ENCODE peak calls at places on chromosomes 7 and 10, in ten cellular contexts. F is BE2C, X is NB4, L is heart right ventricle, V is fibroblast of mammary gland, N is upper lobe of left lung, H is body of pancreas, T is astrocyte of the spinal cord, Y is astrocyte, R is kidney. P is an unnamed sample.

GRCh38 chr7:87599336-87599735 is 1.3 kb downstream of the ABCB1 start:
- DNase-seq in F (peak), N (no peak), Y (no peak), H (no peak), R (peak), T (no peak), V (no peak), L (no peak), X (peak), P (no peak)

GRCh38 chr7:156751319-156751718 is 110.7 kb downstream of the RNF32 start:
- DNase-seq in L (no peak), Y (peak), T (peak), X (no peak), N (no peak), R (no peak), F (no peak), H (no peak), V (peak), P (peak)

GRCh38 chr10:114492351-114493037 is 88.2 kb upstream of the AFAP1L2 start:
- DNase-seq in R (no peak), N (no peak), F (no peak), X (no peak), T (peak), Y (peak), V (no peak), L (no peak), H (no peak), P (no peak)

GRCh38 chr10:114634607-114634974 is 23.5 kb downstream of the ABLIM1 start:
- DNase-seq in X (no peak), F (no peak), V (peak), R (peak), Y (peak), N (no peak), H (peak), L (peak), T (peak), P (peak)

GRCh38 chr7:151559557-151560183 is 40.0 kb upstream of the RHEB start:
- DNase-seq in L (no peak), F (no peak), X (no peak), T (no peak), H (no peak), V (no peak), Y (no peak), N (no peak), R (no peak), P (no peak)

GRCh38 chr10:126186746-126187145 is 201.5 kb downstream of the ADAM12 start:
- DNase-seq in Y (no peak), V (no peak), N (no peak), R (no peak), F (no peak), T (no peak), L (no peak), H (no peak), X (no peak), P (no peak)

GRCh38 chr10:69048103-69048502 is 39.8 kb upstream of the SRGN start:
- DNase-seq in Y (no peak), T (peak), R (peak), H (no peak), L (no peak), X (peak), V (peak), F (no peak), N (no peak), P (no peak)

GRCh38 chr7:83355143-83355542 is 192.5 kb upstream of the PCLO start:
- DNase-seq in F (no peak), T (no peak), H (no peak), X (no peak), N (no peak), V (peak), L (no peak), R (no peak), Y (no peak), P (no peak)

GRCh38 chr7:85464042-85464651 is 277.3 kb upstream of the SEMA3D start:
- DNase-seq in Y (no peak), F (no peak), T (peak), H (no peak), X (no peak), R (no peak), L (no peak), V (no peak), N (no peak), P (no peak)

GRCh38 chr7:30206942-30207341 is 72.2 kb downstream of the MTURN start:
- DNase-seq in Y (peak), F (no peak), X (no peak), R (no peak), H (no peak), T (no peak), N (no peak), L (no peak), V (no peak), P (no peak)

GRCh38 chr7:12757443-12757842 is 70.0 kb downstream of the ARL4A start:
- DNase-seq in L (no peak), T (peak), V (peak), H (no peak), R (no peak), X (no peak), Y (peak), N (no peak), F (no peak), P (peak)

GRCh38 chr10:79155301-79156081 is 86.7 kb downstream of the ZMIZ1 start:
- DNase-seq in T (no peak), Y (no peak), H (no peak), N (no peak), R (no peak), X (peak), V (peak), F (no peak), L (peak), P (no peak)

GRCh38 chr7:45421826-45422225 is 152.3 kb upstream of the ADCY1 start:
- DNase-seq in Y (no peak), V (peak), F (no peak), R (no peak), H (no peak), N (no peak), L (no peak), X (no peak), T (no peak), P (no peak)

GRCh38 chr7:127884066-127884559 is 147.1 kb downstream of the LRRC4 start:
- DNase-seq in V (no peak), N (no peak), T (no peak), X (no peak), F (no peak), L (peak), H (peak), Y (no peak), R (no peak), P (no peak)

GRCh38 chr10:130485958-130486680 is 349.9 kb downstream of the GLRX3 start:
- DNase-seq in F (no peak), T (no peak), L (no peak), V (no peak), N (no peak), X (no peak), R (peak), H (no peak), Y (no peak), P (no peak)
- H3K4me3 ChIP-seq in F (no peak), T (no peak), L (no peak), V (no peak), N (no peak), X (no peak), R (no peak), H (no peak), Y (no peak), P (no peak)

GRCh38 chr10:80455461-80456345 is 1.6 kb downstream of the TSPAN14 start:
- DNase-seq in F (no peak), X (no peak), T (no peak), H (no peak), L (no peak), N (no peak), V (no peak), R (no peak), Y (no peak), P (no peak)

GRCh38 chr10:80458638-80459037 is 4.5 kb downstream of the TSPAN14 start:
- DNase-seq in H (no peak), T (no peak), X (no peak), R (no peak), F (no peak), N (no peak), L (no peak), V (peak), Y (no peak), P (no peak)

GRCh38 chr10:80459047-80459865 is 5.1 kb downstream of the TSPAN14 start:
- DNase-seq in H (peak), T (peak), L (peak), F (peak), N (no peak), Y (peak), V (peak), X (peak), R (peak), P (peak)

GRCh38 chr10:80458263-80458625 is 4.1 kb downstream of the TSPAN14 start:
- DNase-seq in N (no peak), L (no peak), X (no peak), F (no peak), V (no peak), H (no peak), R (peak), T (no peak), Y (no peak), P (no peak)

DNA sequence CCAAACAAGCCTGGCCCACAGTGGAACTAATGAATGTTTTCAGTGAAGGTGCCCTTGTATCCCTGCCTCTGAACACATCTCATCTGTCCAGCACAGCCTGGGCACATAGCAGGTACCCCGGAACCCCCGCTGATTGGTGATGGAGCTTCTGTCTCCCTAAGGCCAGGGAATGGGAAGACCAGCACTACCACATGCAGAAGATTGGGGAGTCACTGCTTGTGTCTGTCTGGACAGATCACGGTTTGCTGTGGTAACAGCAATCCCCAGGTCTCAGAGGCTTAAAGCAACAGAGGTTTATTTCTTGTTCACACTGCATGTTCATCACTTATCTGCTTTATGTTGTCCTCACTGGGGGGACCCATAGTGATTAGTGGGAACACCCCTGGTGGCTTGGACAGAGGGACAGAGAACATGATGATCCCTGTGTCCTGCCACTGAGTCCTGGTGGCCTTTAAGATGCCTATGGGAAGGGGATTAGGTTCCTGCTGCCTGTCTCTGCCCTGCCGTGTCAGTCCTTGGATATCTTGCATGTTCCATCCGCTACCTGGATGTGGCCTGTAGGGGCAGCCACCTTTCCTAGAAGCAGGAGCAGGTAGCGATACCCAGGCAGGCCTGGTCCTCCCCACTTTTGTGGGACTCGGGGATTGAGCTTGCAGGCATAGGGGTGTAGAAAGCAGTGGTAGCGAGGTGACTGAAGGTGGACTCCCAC is 3.6 kb downstream of the TSPAN14 start:
- DNase-seq in V (no peak), N (no peak), T (no peak), H (no peak), R (peak), X (no peak), L (no peak), Y (no peak), F (no peak), P (no peak)
- H3K4me3 ChIP-seq in V (no peak), N (no peak), T (no peak), H (no peak), R (peak), X (no peak), L (peak), Y (no peak), F (no peak), P (no peak)

GRCh38 chr7:922334-923107 is 32.0 kb downstream of the ADAP1 start:
- DNase-seq in X (peak), L (no peak), Y (no peak), V (no peak), H (peak), F (no peak), T (no peak), N (peak), R (peak), P (no peak)
- H3K4me3 ChIP-seq in X (peak), L (no peak), Y (no peak), V (no peak), H (no peak), F (no peak), T (no peak), N (no peak), R (no peak), P (no peak)

GRCh38 chr10:17647316-17647715 is 3.4 kb downstream of the STAM start:
- DNase-seq in F (no peak), X (peak), Y (peak), H (no peak), T (no peak), N (no peak), L (no peak), R (no peak), V (no peak), P (no peak)

GRCh38 chr10:17643339-17643754 is 604 bp upstream of the STAM start:
- DNase-seq in H (peak), L (peak), F (peak), N (peak), V (peak), X (no peak), R (peak), Y (peak), T (no peak), P (no peak)

GRCh38 chr10:17643755-17644484 is at the start of gene STAM:
- DNase-seq in N (peak), L (peak), H (peak), R (peak), V (peak), X (peak), Y (peak), T (peak), F (peak), P (peak)

GRCh38 chr10:17644485-17644964 is 574 bp downstream of the STAM start:
- DNase-seq in V (peak), X (no peak), Y (peak), T (peak), H (peak), F (peak), L (no peak), R (no peak), N (no peak), P (no peak)

GRCh38 chr10:17645591-17646345 is 1.8 kb downstream of the STAM start:
- DNase-seq in R (no peak), X (peak), F (no peak), H (no peak), N (no peak), V (peak), L (no peak), Y (peak), T (no peak), P (no peak)
- H3K4me3 ChIP-seq in R (peak), X (peak), F (peak), H (no peak), N (no peak), V (peak), L (peak), Y (peak), T (peak), P (peak)

DNA sequence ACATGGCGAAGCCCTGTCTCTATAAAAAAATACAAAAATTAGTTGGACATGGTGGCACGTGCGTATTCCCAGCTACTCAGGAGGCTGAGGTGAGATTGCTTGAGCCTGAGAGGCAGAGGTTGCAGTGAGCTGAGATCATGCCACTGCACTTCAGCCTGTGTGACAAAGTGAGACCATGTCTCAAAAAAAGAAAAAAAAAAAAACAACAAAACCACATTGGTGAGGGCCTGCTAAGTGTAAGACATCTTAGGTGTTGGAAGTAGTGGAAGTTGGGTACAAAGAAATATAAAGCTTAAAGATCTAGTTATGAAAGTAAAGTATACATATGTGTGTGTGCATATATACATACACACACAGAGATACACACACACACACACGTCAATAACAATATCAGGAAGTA is 228.0 kb downstream of the EXOC4 start:
- DNase-seq in R (no peak), N (no peak), H (no peak), X (no peak), Y (no peak), T (no peak), V (no peak), F (no peak), L (no peak), P (no peak)
- H3K4me3 ChIP-seq in R (no peak), N (no peak), H (no peak), X (no peak), Y (no peak), T (no peak), V (no peak), F (no peak), L (no peak), P (no peak)

DNA sequence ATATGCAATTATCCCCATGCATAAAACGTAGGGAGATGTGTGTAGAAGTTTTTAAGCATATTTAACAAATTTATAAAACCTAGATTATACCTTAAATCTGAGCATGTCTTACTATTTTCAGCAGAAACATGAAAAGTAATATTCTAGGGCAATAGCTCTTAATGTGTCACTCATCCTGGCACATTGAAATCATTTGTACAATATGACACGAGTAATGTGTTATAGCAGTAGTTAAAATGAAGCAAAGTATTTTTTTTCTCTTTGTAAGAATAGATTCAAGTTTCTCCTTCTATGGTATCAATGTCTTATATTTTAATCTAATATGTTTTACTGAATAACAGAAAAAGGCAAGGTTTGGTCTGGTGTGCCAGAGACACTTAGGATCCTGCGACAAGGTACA is 274.9 kb upstream of the PLXDC2 start:
- DNase-seq in N (no peak), V (no peak), L (no peak), X (no peak), Y (no peak), H (no peak), T (no peak), F (no peak), R (no peak), P (no peak)
- H3K4me3 ChIP-seq in N (no peak), V (no peak), L (no peak), X (no peak), Y (no peak), H (no peak), T (no peak), F (no peak), R (no peak), P (no peak)

DNA sequence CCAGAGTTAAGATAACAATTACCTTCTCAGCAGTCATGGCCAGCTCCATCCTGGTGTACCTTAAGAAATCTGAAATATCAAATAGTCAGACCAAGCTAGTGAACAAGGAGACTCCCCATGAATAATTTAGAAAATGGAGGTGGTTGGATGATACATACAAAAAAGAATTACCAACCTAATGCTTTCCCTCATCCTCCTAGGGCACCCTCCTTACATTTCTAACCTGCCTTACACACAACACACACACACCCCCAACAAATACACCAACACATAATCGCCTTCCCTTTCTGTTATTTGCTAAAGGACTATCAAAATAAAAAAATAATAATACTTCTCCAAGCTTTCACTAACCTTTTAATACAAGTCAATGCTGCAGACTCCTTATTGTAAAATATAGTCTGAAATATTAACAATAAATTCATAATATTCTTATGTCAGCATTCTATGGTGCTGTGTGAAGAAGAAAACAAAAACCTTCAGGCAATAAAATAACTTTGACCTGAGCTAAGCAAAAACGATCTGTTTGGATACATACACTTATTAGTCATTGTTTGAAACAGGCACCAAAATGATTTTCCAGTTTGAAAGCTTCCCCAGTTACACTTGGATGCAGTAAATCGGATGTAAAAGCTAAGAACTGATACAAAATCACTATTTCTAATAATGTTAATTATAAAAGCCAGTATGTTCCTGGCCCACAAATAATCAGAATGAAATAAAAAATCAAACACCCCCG is 3.4 kb downstream of the TWIST1 start:
- DNase-seq in R (no peak), F (no peak), Y (peak), V (peak), H (no peak), N (no peak), T (peak), L (no peak), X (no peak), P (no peak)
- H3K4me3 ChIP-seq in R (no peak), F (peak), Y (peak), V (peak), H (no peak), N (no peak), T (peak), L (no peak), X (no peak), P (peak)

GRCh38 chr7:155377071-155377836 is 79.6 kb downstream of the INSIG1 start:
- DNase-seq in H (no peak), X (no peak), T (no peak), L (no peak), Y (no peak), F (no peak), N (no peak), R (peak), V (no peak), P (no peak)
- H3K4me3 ChIP-seq in H (no peak), X (peak), T (no peak), L (peak), Y (no peak), F (no peak), N (no peak), R (peak), V (no peak), P (peak)

GRCh38 chr7:22808140-22808539 is 14.5 kb downstream of the TOMM7 start:
- DNase-seq in N (no peak), X (no peak), Y (no peak), T (no peak), L (no peak), F (no peak), R (no peak), H (no peak), V (no peak), P (no peak)

GRCh38 chr7:22805227-22805626 is 17.4 kb downstream of the TOMM7 start:
- DNase-seq in T (no peak), Y (no peak), F (no peak), H (no peak), N (no peak), V (no peak), L (no peak), X (no peak), R (no peak), P (no peak)

GRCh38 chr7:22810843-22811242 is 11.8 kb downstream of the TOMM7 start:
- DNase-seq in N (no peak), L (no peak), R (no peak), V (no peak), X (no peak), H (no peak), T (no peak), Y (no peak), F (no peak), P (no peak)

GRCh38 chr7:22809902-22810642 is 12.6 kb downstream of the TOMM7 start:
- DNase-seq in Y (no peak), H (no peak), F (no peak), V (no peak), L (no peak), T (no peak), R (no peak), X (no peak), N (no peak), P (no peak)

GRCh38 chr7:22806754-22807153 is 15.9 kb downstream of the TOMM7 start:
- DNase-seq in X (no peak), T (no peak), Y (no peak), V (no peak), H (no peak), L (no peak), F (no peak), R (no peak), N (no peak), P (no peak)
- H3K4me3 ChIP-seq in X (no peak), T (no peak), Y (no peak), V (no peak), H (no peak), L (no peak), F (no peak), R (no peak), N (no peak), P (no peak)

DNA sequence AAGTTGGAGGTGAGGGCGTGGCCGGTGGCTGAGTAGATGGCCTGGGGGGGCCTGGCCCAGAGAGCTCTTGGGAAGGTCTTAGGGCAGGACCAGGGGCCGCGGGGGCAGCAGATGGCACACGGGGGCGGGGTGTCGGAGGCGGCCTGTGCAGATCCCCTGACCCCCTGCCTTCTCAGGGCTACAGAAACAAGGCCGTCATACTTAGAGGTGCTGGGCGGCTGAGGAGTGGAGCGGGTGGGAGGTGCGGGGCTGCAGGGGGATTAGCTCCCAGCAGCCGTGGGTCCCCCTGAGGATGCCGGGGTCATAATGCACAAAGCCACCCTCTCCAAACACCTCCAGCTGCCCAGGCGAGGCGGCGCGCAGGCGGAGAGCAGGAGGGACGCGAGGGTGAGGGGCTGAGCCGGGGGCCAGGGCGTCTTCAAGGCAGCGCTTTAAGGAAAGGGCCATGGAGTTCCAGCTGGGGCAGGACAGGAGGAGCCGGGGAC is 40.4 kb upstream of the ZNF32 start:
- DNase-seq in L (no peak), H (no peak), T (no peak), V (no peak), N (peak), Y (no peak), F (no peak), R (no peak), X (no peak), P (no peak)
- H3K4me3 ChIP-seq in L (peak), H (no peak), T (no peak), V (no peak), N (peak), Y (peak), F (no peak), R (peak), X (no peak), P (no peak)